ENCODE peak calls at places on chromosome 2, in seven cellular contexts. Q is GM03348; A is mucosa of descending colon; R is dorsolateral prefrontal cortex; Y is activated effector memory CD4-positive, alpha-beta T cell treated with anti-CD3 and anti-CD28 coated beads, Interleukin-2, amount 50 U/mL, for 16 hours; X is Jurkat, Clone E6-1; F is fibroblast of the aortic adventitia. S is an unnamed sample.

GRCh38 chr2:193539188-193539587 is 1344.5 kb upstream of the TMEFF2 start:
- DNase-seq in F (no peak), A (no peak), Q (no peak), X (no peak), R (no peak), Y (no peak), S (no peak)

GRCh38 chr2:70104231-70105111 is 17.2 kb downstream of the PCBP1 start:
- DNase-seq in F (peak), X (no peak), A (no peak), Y (peak), Q (peak), R (no peak), S (no peak)

GRCh38 chr2:14861201-14861600 is 228.7 kb downstream of the LRATD1 start:
- DNase-seq in Q (no peak), A (no peak), R (no peak), Y (no peak), X (no peak), F (no peak), S (no peak)

GRCh38 chr2:84302513-84303412 is 156.3 kb downstream of the SUCLG1 start:
- DNase-seq in Q (peak), Y (peak), F (peak), A (no peak), R (no peak), X (peak), S (peak)

GRCh38 chr2:231661422-231662027 is 46.8 kb upstream of the PTMA start:
- DNase-seq in A (no peak), Q (no peak), F (no peak), R (no peak), X (no peak), Y (no peak), S (no peak)

GRCh38 chr2:32355976-32356734 is 668 bp upstream of the BIRC6 start:
- DNase-seq in A (no peak), Q (no peak), X (no peak), R (no peak), Y (no peak), F (no peak), S (no peak)

GRCh38 chr2:128424806-128425205 is 106.1 kb upstream of the HS6ST1 start:
- DNase-seq in X (no peak), A (no peak), F (no peak), Y (peak), R (no peak), Q (no peak), S (no peak)

GRCh38 chr2:26812731-26813130 is 26.9 kb downstream of the CENPA start:
- DNase-seq in A (no peak), R (no peak), Y (no peak), F (no peak), X (no peak), Q (no peak), S (no peak)

GRCh38 chr2:223459328-223459939 is 142.7 kb downstream of the SCG2 start:
- DNase-seq in Y (no peak), R (no peak), X (no peak), Q (peak), A (no peak), F (peak), S (no peak)

GRCh38 chr2:131408778-131409177 is 44.8 kb upstream of the RAB6D start:
- DNase-seq in X (peak), R (no peak), Y (no peak), A (no peak), F (no peak), Q (no peak), S (no peak)

GRCh38 chr2:120937736-120938131 is 202.1 kb downstream of the GLI2 start:
- DNase-seq in F (peak), X (no peak), Q (peak), R (no peak), A (no peak), Y (no peak), S (no peak)

GRCh38 chr2:64914735-64915509 is 74.3 kb upstream of the SLC1A4 start:
- DNase-seq in F (peak), A (no peak), R (no peak), X (peak), Q (no peak), Y (no peak), S (no peak)

GRCh38 chr2:24651643-24652003 is 141.6 kb downstream of the PTRHD1 start:
- DNase-seq in A (no peak), F (no peak), X (no peak), Y (no peak), R (no peak), Q (no peak), S (no peak)

GRCh38 chr2:232385660-232386489 is 7.3 kb downstream of the ALPP start:
- DNase-seq in Y (no peak), X (no peak), Q (peak), F (peak), A (no peak), R (no peak), S (no peak)

GRCh38 chr2:102025016-102025491 is 33.3 kb downstream of the IL1R2 start:
- DNase-seq in R (no peak), X (no peak), A (no peak), Q (peak), Y (no peak), F (peak), S (peak)

GRCh38 chr2:142596334-142597088 is 281.0 kb upstream of the KYNU start:
- DNase-seq in X (no peak), F (no peak), A (no peak), Q (no peak), Y (no peak), R (no peak), S (no peak)

GRCh38 chr2:109213646-109214417 is 84.8 kb downstream of the SH3RF3 start:
- DNase-seq in A (no peak), Q (peak), F (peak), R (no peak), Y (peak), X (peak), S (peak)

GRCh38 chr2:113784823-113785744 is 28.6 kb upstream of the SLC35F5 start:
- DNase-seq in R (no peak), A (no peak), Y (no peak), Q (peak), X (no peak), F (peak), S (no peak)

GRCh38 chr2:96952976-96953610 is 33.3 kb downstream of the FAM178B start:
- DNase-seq in R (no peak), F (peak), Q (no peak), A (peak), Y (no peak), X (no peak), S (no peak)

GRCh38 chr2:240249423-240250149 is 109.1 kb upstream of the OTOS start:
- DNase-seq in Y (peak), Q (peak), X (no peak), F (no peak), R (no peak), A (peak), S (no peak)

GRCh38 chr2:140416577-140416976 is 1636.4 kb upstream of the NXPH2 start:
- DNase-seq in A (no peak), X (no peak), R (no peak), Q (no peak), Y (no peak), F (no peak), S (no peak)